ENCODE peak calls at places on chromosomes 16 and 17, in nine cellular contexts. C is brain microvascular endothelial cell, R is right atrium auricular region, W is kidney, B is prostate gland, O is epithelial cell of prostate, D is DND-41, G is lung, F is body of pancreas. N is an unnamed sample.

GRCh38 chr16:76193851-76194620 is 83.2 kb upstream of the CNTNAP4 start:
- DNase-seq in W (no peak), R (no peak), B (no peak), C (no peak), D (no peak), G (no peak), O (no peak), F (no peak), N (no peak)

GRCh38 chr17:75194879-75195278 is 10.6 kb upstream of the NUP85 start:
- DNase-seq in F (no peak), O (no peak), B (no peak), G (no peak), W (no peak), R (no peak), D (no peak), C (no peak), N (no peak)

GRCh38 chr17:29344201-29344856 is 45.8 kb upstream of the TAOK1 start:
- DNase-seq in B (no peak), D (no peak), R (no peak), F (no peak), G (no peak), W (no peak), O (no peak), C (no peak), N (no peak)

GRCh38 chr16:28915181-28915580 is 9.9 kb downstream of the RABEP2 start:
- DNase-seq in W (no peak), O (no peak), F (no peak), G (no peak), D (no peak), B (no peak), C (peak; percentile 32), R (no peak), N (no peak)

GRCh38 chr16:12679660-12680272 is 123.9 kb downstream of the CPPED1 start:
- DNase-seq in F (no peak), B (no peak), R (no peak), O (no peak), C (peak; percentile 58), G (no peak), W (no peak), D (no peak), N (no peak)

GRCh38 chr17:16269658-16270057 is 52.6 kb downstream of the PIGL start:
- DNase-seq in W (no peak), G (no peak), R (no peak), F (no peak), O (no peak), B (no peak), D (no peak), C (peak; percentile 11), N (no peak)

GRCh38 chr16:2008009-2008526 is 1.6 kb downstream of the ZNF598 start:
- DNase-seq in G (no peak), D (peak; percentile 67), C (no peak), O (peak; percentile 71), B (no peak), W (peak; percentile 64), R (no peak), F (peak; percentile 66), N (no peak)

GRCh38 chr17:3827124-3827773 is 18.8 kb downstream of the NCBP3 start:
- DNase-seq in B (peak; percentile 55), O (no peak), F (peak; percentile 71), W (no peak), R (no peak), D (peak; percentile 78), C (peak; percentile 76), G (peak; percentile 72), N (peak; percentile 80)

GRCh38 chr17:44083250-44083849 is 12.8 kb downstream of the G6PC3 start:
- DNase-seq in F (no peak), D (no peak), G (no peak), C (no peak), W (no peak), B (no peak), R (no peak), O (no peak), N (no peak)

GRCh38 chr17:29593546-29594440 is 861 bp downstream of the ANKRD13B start:
- DNase-seq in B (no peak), D (peak; percentile 66), G (no peak), W (no peak), R (no peak), F (no peak), C (no peak), O (no peak), N (peak; percentile 78)

GRCh38 chr17:3660311-3660891 is 8.0 kb downstream of the TAX1BP3 start:
- DNase-seq in G (no peak), F (no peak), R (no peak), D (no peak), C (no peak), B (peak; percentile 47), O (no peak), W (no peak), N (no peak)

GRCh38 chr17:72725432-72726068 is 366.9 kb downstream of the SLC39A11 start:
- DNase-seq in C (peak; percentile 38), D (peak; percentile 49), F (peak; percentile 60), R (no peak), W (no peak), G (peak; percentile 40), O (no peak), B (peak; percentile 66), N (peak; percentile 82)
- H3K27ac ChIP-seq in C (no peak overlapping the region), D (peak overlapping the region; percentile 91), F (no peak overlapping the region), R (no peak overlapping the region), W (no peak overlapping the region), G (no peak overlapping the region), O (no peak overlapping the region), B (no peak overlapping the region), N (no peak overlapping the region)

GRCh38 chr17:8611135-8611534 is 19.4 kb downstream of the MYH10 start:
- DNase-seq in B (peak; percentile 16), G (no peak), O (no peak), R (no peak), D (no peak), F (no peak), W (no peak), C (peak; percentile 20), N (no peak)
- H3K27ac ChIP-seq in B (no peak overlapping the region), G (peak overlapping the region; percentile 61), O (no peak overlapping the region), R (peak overlapping the region; percentile 71), D (no peak overlapping the region), F (no peak overlapping the region), W (no peak overlapping the region), C (peak overlapping the region; percentile 77), N (no peak overlapping the region)

GRCh38 chr17:63646492-63646815 is 24.2 kb downstream of the MAP3K3 start:
- DNase-seq in F (no peak), D (no peak), G (no peak), W (no peak), R (no peak), O (no peak), C (no peak), B (no peak), N (peak; percentile 61)

GRCh38 chr17:63640038-63640437 is 17.8 kb downstream of the MAP3K3 start:
- DNase-seq in O (no peak), G (no peak), F (no peak), C (no peak), D (no peak), R (no peak), B (no peak), W (no peak), N (no peak)

GRCh38 chr17:63639125-63639524 is 16.9 kb downstream of the MAP3K3 start:
- DNase-seq in W (no peak), G (no peak), O (no peak), F (no peak), R (no peak), C (no peak), D (no peak), B (no peak), N (no peak)

GRCh38 chr17:63645775-63646491 is 23.7 kb downstream of the MAP3K3 start:
- DNase-seq in O (no peak), B (no peak), R (no peak), G (no peak), C (no peak), D (no peak), W (no peak), F (no peak), N (no peak)

GRCh38 chr17:63641678-63642077 is 19.5 kb downstream of the MAP3K3 start:
- DNase-seq in O (no peak), R (peak; percentile 59), G (peak; percentile 42), B (no peak), C (no peak), F (no peak), D (no peak), W (no peak), N (no peak)
- H3K27ac ChIP-seq in O (no peak overlapping the region), R (peak overlapping the region; percentile 27), G (no peak overlapping the region), B (no peak overlapping the region), C (no peak overlapping the region), F (no peak overlapping the region), D (no peak overlapping the region), W (no peak overlapping the region), N (no peak overlapping the region)

DNA sequence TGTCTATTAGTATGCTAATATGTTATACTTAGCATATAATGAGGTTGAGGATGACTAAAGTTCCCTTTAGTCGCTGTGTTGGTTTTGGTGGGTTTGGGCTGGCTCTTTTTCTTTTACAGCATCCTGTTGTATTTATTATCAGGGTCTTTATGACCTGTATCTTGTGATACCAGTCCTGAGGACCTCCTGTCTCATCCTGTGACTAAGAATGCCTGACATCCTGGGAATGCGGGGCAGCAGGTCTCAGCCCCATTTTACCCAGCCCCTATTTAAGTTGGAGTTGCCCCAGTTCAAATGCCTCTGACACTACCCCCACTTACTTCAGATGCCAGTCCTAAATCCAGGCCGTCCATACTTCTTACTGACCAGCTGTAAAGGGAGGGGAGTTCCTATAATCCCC is 59.5 kb downstream of the MFSD11 start:
- DNase-seq in B (no peak), R (no peak), G (no peak), C (no peak), O (no peak), W (no peak), F (no peak), D (no peak), N (peak; percentile 31)
- H3K27ac ChIP-seq in B (no peak overlapping the region), R (no peak overlapping the region), G (no peak overlapping the region), C (no peak overlapping the region), O (no peak overlapping the region), W (no peak overlapping the region), F (no peak overlapping the region), D (no peak overlapping the region), N (no peak overlapping the region)

N was measured in Karpas-422.